ENCODE peak calls at places on chromosomes 4 and X, in four cellular contexts. T, F, L and H are unnamed samples.

GRCh38 chrX:10071451-10072163 is 85.2 kb upstream of the CLCN4 start:
- DNase-seq in T (no peak), F (no peak), L (no peak), H (no peak)

GRCh38 chrX:118839334-118839958 is 15.8 kb downstream of the ZCCHC12 start:
- DNase-seq in T (no peak), F (peak; percentile 81), L (peak; percentile 67), H (peak; percentile 91)

GRCh38 chrX:332916-333610 is 14.5 kb upstream of the GTPBP6 start:
- DNase-seq in T (no peak), F (no peak), L (no peak), H (no peak)

GRCh38 chr4:78704317-78704716 is 71.8 kb upstream of the BMP2K start:
- DNase-seq in T (no peak), F (no peak), L (no peak), H (no peak)

GRCh38 chrX:63934160-63934559 is 149.1 kb upstream of the ARHGEF9 start:
- DNase-seq in T (no peak), F (no peak), L (no peak), H (no peak)

GRCh38 chr4:37304612-37305011 is 60.1 kb downstream of the NWD2 start:
- DNase-seq in T (no peak), F (no peak), L (no peak), H (no peak)

GRCh38 chrX:71282514-71283408 is 674 bp upstream of the NONO start:
- DNase-seq in T (no peak), F (no peak), L (peak; percentile 45), H (no peak)

GRCh38 chr4:173399016-173399415 is at the start of gene SCRG1:
- DNase-seq in T (no peak), F (no peak), L (no peak), H (no peak)

GRCh38 chr4:179110816-179111215 is 1668.6 kb upstream of the AGA start:
- DNase-seq in T (no peak), F (no peak), L (no peak), H (no peak)

GRCh38 chrX:154028502-154029184 is 8.9 kb upstream of the IRAK1 start:
- DNase-seq in T (no peak), F (no peak), L (no peak), H (no peak)

GRCh38 chr4:75015627-75016026 is 82.7 kb downstream of the PARM1 start:
- DNase-seq in T (no peak), F (peak; percentile 42), L (no peak), H (no peak)

GRCh38 chr4:48645225-48645794 is 134.8 kb downstream of the FRYL start:
- DNase-seq in T (no peak), F (no peak), L (no peak), H (no peak)

GRCh38 chrX:134431894-134432293 is 28.1 kb upstream of the HPRT1 start:
- DNase-seq in T (no peak), F (no peak), L (no peak), H (no peak)

GRCh38 chr4:6242271-6243029 is 27.2 kb upstream of the WFS1 start:
- DNase-seq in T (no peak), F (no peak), L (no peak), H (no peak)

GRCh38 chr4:74054483-74055032 is 16.1 kb upstream of the CXCL3 start:
- DNase-seq in T (no peak), F (no peak), L (no peak), H (no peak)

GRCh38 chr4:133618963-133619362 is 469.9 kb downstream of the PCDH10 start:
- DNase-seq in T (no peak), F (no peak), L (no peak), H (no peak)

GRCh38 chr4:66649236-66649635 is 896.1 kb downstream of the CENPC start:
- DNase-seq in T (no peak), F (no peak), L (no peak), H (no peak)

GRCh38 chr4:89056953-89057398 is at the start of gene FAM13A:
- DNase-seq in T (peak; percentile 74), F (peak; percentile 80), L (no peak), H (peak; percentile 84)

GRCh38 chr4:4383085-4383484 is 3.8 kb upstream of the NSG1 start:
- DNase-seq in T (no peak), F (no peak), L (no peak), H (no peak)

GRCh38 chr4:6362243-6362885 is 92.7 kb downstream of the WFS1 start:
- DNase-seq in T (no peak), F (no peak), L (no peak), H (no peak)

GRCh38 chr4:38757945-38758344 is 24.8 kb downstream of the TLR10 start:
- DNase-seq in T (no peak), F (no peak), L (no peak), H (peak; percentile 29)

GRCh38 chrX:39327255-39327654 is 526.0 kb downstream of the MID1IP1 start:
- DNase-seq in T (no peak), F (no peak), L (no peak), H (no peak)

GRCh38 chr4:154329268-154329858 is 162.2 kb downstream of the DCHS2 start:
- DNase-seq in T (no peak), F (no peak), L (no peak), H (no peak)

GRCh38 chr4:140609548-140610425 is 41.0 kb upstream of the UCP1 start:
- DNase-seq in T (peak; percentile 5), F (no peak), L (no peak), H (peak; percentile 14)

GRCh38 chr4:6592804-6593563 is 18.0 kb downstream of the MAN2B2 start:
- DNase-seq in T (no peak), F (no peak), L (no peak), H (peak; percentile 49)

GRCh38 chr4:185921583-185922555 is 109.9 kb upstream of the SORBS2 start:
- DNase-seq in T (no peak), F (no peak), L (no peak), H (no peak)

GRCh38 chr4:173935622-173936405 is 347.7 kb downstream of the FBXO8 start:
- DNase-seq in T (no peak), F (no peak), L (no peak), H (no peak)

GRCh38 chr4:113446019-113446418 is 315.5 kb downstream of the CAMK2D start:
- DNase-seq in T (no peak), F (no peak), L (no peak), H (no peak)